ENCODE peak calls at places on chromosome 4, in five cellular contexts. K is cardiac muscle cell, X is RWPE1, G is lower lobe of right lung, S is dorsolateral prefrontal cortex. B is an unnamed sample.

GRCh38 chr4:114997596-114997995 is 115.8 kb downstream of the NDST4 start:
- DNase-seq in K (no peak), X (peak), G (no peak), S (no peak), B (no peak)

GRCh38 chr4:17058506-17058905 is 160.1 kb upstream of the LDB2 start:
- DNase-seq in K (no peak), X (no peak), G (no peak), S (peak), B (no peak)

GRCh38 chr4:169815606-169816005 is 57.9 kb upstream of the HPF1 start:
- DNase-seq in K (no peak), X (peak), G (no peak), S (no peak), B (no peak)

GRCh38 chr4:163448541-163449203 is 24.9 kb downstream of the TKTL2 start:
- DNase-seq in K (peak), X (peak), G (no peak), S (no peak), B (no peak)

GRCh38 chr4:168304744-168305459 is 13.7 kb downstream of the DDX60 start:
- DNase-seq in K (no peak), X (peak), G (no peak), S (no peak), B (no peak)

GRCh38 chr4:118221193-118221800 is 131.5 kb downstream of the PRSS12 start:
- DNase-seq in K (no peak), X (no peak), G (no peak), S (no peak), B (no peak)

GRCh38 chr4:23981328-23981727 is 91.5 kb upstream of the PPARGC1A start:
- DNase-seq in K (no peak), X (no peak), G (no peak), S (no peak), B (no peak)

GRCh38 chr4:145098675-145099037 is 545 bp downstream of the ABCE1 start:
- DNase-seq in K (peak), X (peak), G (no peak), S (no peak), B (peak)

GRCh38 chr4:146585761-146586333 is 52.8 kb upstream of the POU4F2 start:
- DNase-seq in K (no peak), X (no peak), G (no peak), S (no peak), B (no peak)

GRCh38 chr4:3660928-3661515 is 105.2 kb upstream of the ADRA2C start:
- DNase-seq in K (no peak), X (no peak), G (no peak), S (no peak), B (no peak)

GRCh38 chr4:105957680-105958079 is 62.4 kb downstream of the NPNT start:
- DNase-seq in K (no peak), X (no peak), G (no peak), S (no peak), B (no peak)

GRCh38 chr4:37793562-37793961 is 32.9 kb upstream of the PGM2 start:
- DNase-seq in K (peak), X (peak), G (no peak), S (no peak), B (no peak)

GRCh38 chr4:151522790-151523332 is 113.9 kb downstream of the FHIP1A start:
- DNase-seq in K (no peak), X (no peak), G (no peak), S (no peak), B (no peak)

GRCh38 chr4:6640292-6641163 is at the start of gene MRFAP1:
- DNase-seq in K (peak), X (peak), G (peak), S (peak), B (peak)

GRCh38 chr4:48963042-48963679 is 22.9 kb upstream of the CWH43 start:
- DNase-seq in K (peak), X (peak), G (peak), S (peak), B (no peak)

GRCh38 chr4:28890949-28891348 is 1829.2 kb upstream of the PCDH7 start:
- DNase-seq in K (no peak), X (no peak), G (no peak), S (no peak), B (no peak)

GRCh38 chr4:32985256-32985655 is 2265.1 kb downstream of the PCDH7 start:
- DNase-seq in K (no peak), X (no peak), G (no peak), S (no peak), B (no peak)

GRCh38 chr4:168857546-168858314 is 152.3 kb downstream of the CBR4 start:
- DNase-seq in K (no peak), X (no peak), G (no peak), S (no peak), B (no peak)

GRCh38 chr4:177371452-177371851 is 61.8 kb downstream of the NEIL3 start:
- DNase-seq in K (no peak), X (no peak), G (no peak), S (no peak), B (no peak)

GRCh38 chr4:162461952-162462351 is 298.2 kb upstream of the FSTL5 start:
- DNase-seq in K (no peak), X (no peak), G (no peak), S (no peak), B (no peak)

GRCh38 chr4:5751073-5751917 is 40.3 kb downstream of the EVC start:
- DNase-seq in K (no peak), X (no peak), G (no peak), S (no peak), B (no peak)

GRCh38 chr4:138686078-138686477 is 329.5 kb upstream of the NOCT start:
- DNase-seq in K (no peak), X (no peak), G (no peak), S (no peak), B (no peak)

GRCh38 chr4:144787365-144788263 is 141.7 kb downstream of the HHIP start:
- DNase-seq in K (peak), X (peak), G (no peak), S (no peak), B (no peak)

GRCh38 chr4:119026662-119027444 is 108.8 kb upstream of the MYOZ2 start:
- DNase-seq in K (no peak), X (no peak), G (no peak), S (no peak), B (no peak)

GRCh38 chr4:84597450-84597849 is 14.5 kb downstream of the CDS1 start:
- DNase-seq in K (no peak), X (peak), G (no peak), S (no peak), B (no peak)

DNA sequence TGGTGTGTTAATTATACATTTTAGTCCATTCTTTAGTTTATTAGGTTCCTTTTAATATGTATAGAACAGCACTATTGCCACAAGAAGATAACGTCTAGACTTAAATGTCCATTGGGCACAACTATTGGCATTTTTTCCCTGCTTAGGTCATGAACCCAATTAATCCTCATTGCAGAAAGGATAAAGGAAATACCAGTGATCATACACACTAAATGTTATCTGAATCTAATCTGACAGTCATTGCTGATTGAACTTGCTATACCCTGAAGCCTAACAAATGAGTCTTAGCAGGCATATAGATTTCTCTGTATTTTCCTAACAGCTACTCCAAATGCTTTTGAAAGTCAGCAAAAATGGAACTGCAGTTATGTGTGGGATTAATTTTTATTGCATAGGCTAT is 2250.0 kb upstream of the AGA start:
- DNase-seq in K (no peak), X (no peak), G (no peak), S (no peak), B (no peak)
- H3K27ac ChIP-seq in K (no peak), X (no peak), G (no peak), S (no peak), B (no peak)

DNA sequence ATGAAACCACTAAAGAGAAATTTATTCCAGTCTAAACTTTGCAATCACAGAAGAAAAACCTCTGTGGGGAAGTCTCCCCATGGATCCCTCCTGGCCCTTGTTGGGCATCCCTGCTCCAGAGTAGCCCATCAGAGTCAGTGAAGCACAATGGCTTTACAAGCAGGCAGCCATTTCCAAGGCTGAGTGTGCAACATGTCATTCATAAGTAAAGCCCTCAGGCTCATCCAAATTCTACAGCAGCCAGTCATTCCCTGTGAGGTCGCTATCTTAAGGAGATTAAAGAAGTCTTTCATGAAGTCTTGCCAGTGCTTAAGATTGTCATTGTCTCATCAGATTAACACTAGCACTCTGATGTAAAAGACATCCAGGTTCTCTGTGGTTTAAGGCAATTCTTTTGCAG is 17.0 kb upstream of the MAPK10 start:
- DNase-seq in K (no peak), X (no peak), G (no peak), S (no peak), B (no peak)
- H3K27ac ChIP-seq in K (no peak), X (no peak), G (no peak), S (no peak), B (no peak)

GRCh38 chr4:83208776-83209365 is 75.7 kb downstream of the COQ2 start:
- DNase-seq in K (no peak), X (no peak), G (no peak), S (no peak), B (no peak)
- H3K27ac ChIP-seq in K (no peak), X (no peak), G (peak), S (no peak), B (no peak)

DNA sequence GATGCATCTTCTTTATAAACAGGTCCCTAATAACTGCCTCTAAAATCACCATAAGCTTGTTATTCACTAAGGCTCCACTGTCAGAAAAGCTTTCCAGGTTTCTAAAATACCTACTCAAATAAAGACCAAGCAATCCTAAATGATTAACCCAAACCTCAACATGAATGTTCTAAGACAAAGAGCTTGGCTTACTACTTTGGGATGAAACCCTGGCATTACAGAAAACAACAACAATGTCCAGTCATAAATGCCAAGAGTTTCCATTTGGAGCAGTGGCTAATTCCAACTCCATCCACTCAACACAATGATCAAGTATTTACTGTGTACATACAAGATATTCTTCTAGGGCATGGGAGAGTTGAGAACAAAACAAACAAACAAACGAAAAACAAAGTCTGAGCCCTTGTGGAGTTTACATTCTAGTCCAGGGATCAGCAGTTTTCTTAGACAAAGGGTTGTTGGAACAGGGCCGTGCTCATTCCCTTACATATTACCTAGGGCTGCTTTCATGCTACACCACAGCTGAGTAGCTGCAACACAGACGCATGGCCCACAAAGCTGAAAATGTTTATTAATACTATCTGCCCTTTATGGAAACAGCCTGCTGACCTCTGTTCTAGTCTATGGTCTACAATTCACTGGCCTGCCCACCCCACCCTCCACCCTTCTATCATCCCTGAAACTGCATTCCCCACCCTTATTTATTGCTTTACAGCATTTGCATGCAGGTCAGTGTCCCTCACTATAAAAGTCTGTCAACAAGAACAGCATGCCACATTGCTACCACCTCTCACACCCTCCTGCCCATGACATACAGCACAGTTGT is 23.7 kb downstream of the ABCG2 start:
- DNase-seq in K (no peak), X (no peak), G (no peak), S (no peak), B (no peak)
- H3K27ac ChIP-seq in K (no peak), X (no peak), G (no peak), S (no peak), B (no peak)

GRCh38 chr4:81467672-81467964 is 4.1 kb downstream of the RASGEF1B start:
- DNase-seq in K (no peak), X (no peak), G (no peak), S (no peak), B (no peak)

GRCh38 chr4:81470456-81471327 is 1.0 kb downstream of the RASGEF1B start:
- DNase-seq in K (peak), X (no peak), G (peak), S (peak), B (peak)

GRCh38 chr4:81468685-81469084 is 3.0 kb downstream of the RASGEF1B start:
- DNase-seq in K (no peak), X (no peak), G (no peak), S (no peak), B (no peak)

GRCh38 chr4:81471361-81472248 is at the start of gene RASGEF1B:
- DNase-seq in K (peak), X (peak), G (peak), S (peak), B (peak)

GRCh38 chr4:81469774-81470455 is 1.8 kb downstream of the RASGEF1B start:
- DNase-seq in K (no peak), X (no peak), G (no peak), S (no peak), B (no peak)
- H3K27ac ChIP-seq in K (no peak), X (no peak), G (peak), S (no peak), B (peak)

DNA sequence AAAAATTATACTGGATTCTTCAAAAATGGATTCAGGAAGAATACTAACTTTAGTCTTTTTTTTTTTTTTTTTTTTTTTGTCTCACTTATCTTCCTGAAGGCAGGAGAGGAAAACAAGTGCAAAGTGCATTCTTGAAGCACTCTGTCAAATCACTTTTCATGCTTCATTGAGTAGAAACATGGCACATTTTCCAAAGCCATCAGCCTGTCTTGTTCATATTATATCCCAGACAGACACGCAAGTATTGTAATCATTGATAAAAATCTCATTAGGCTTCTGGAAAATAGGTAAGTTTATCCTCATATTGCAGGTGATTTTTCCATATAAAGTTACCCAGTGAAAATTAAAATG is 1.3 kb downstream of the BBS12 start:
- DNase-seq in K (peak), X (no peak), G (no peak), S (no peak), B (no peak)
- H3K27ac ChIP-seq in K (peak), X (peak), G (no peak), S (no peak), B (no peak)

GRCh38 chr4:1207603-1208265 is 35.4 kb upstream of the SPON2 start:
- DNase-seq in K (no peak), X (no peak), G (peak), S (peak), B (peak)

GRCh38 chr4:1210241-1210841 is 38.0 kb upstream of the SPON2 start:
- DNase-seq in K (no peak), X (no peak), G (peak), S (no peak), B (no peak)

GRCh38 chr4:1208266-1208961 is 36.0 kb upstream of the SPON2 start:
- DNase-seq in K (no peak), X (no peak), G (peak), S (no peak), B (no peak)

GRCh38 chr4:1209821-1210220 is 37.4 kb upstream of the SPON2 start:
- DNase-seq in K (peak), X (no peak), G (peak), S (peak), B (peak)

DNA sequence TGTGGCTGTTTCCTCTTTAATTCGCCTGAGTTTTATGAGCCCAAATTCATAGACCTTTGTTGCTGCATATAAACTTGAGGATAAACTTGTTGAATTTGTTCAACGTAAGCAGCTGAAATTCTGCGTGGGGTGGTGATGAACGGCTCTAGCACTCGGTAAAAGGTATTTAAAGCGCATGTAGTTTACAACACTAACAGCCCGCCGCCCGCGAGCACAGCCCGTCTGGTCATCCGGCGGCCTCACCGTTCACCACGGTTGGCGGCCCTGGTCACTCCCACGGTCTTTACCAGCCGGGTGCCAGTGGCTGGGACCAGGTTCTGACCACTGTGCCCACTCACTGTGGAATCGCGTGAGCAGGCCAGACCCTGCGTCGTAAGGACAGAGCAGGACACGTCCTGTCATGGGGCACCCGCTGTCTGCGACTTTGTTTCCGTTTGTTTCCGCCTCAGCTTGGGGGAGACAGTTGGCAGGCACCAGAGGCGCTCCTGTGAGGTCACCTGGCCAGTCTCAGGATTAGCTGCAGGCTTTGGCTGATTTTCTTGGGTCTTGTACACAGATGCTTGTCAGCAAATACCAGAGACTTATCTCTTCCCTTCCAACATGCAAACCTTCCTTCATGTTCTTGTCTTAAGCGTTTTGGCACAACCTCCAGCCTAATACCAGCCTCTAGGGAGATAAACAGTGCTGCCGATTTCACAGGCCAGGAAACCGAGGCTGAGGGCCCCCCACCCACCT is 36.8 kb upstream of the SPON2 start:
- DNase-seq in K (no peak), X (no peak), G (peak), S (no peak), B (no peak)
- H3K27ac ChIP-seq in K (peak), X (peak), G (peak), S (no peak), B (no peak)

GRCh38 chr4:74661427-74662171 is 132.7 kb downstream of the BTC start:
- DNase-seq in K (no peak), X (peak), G (no peak), S (no peak), B (no peak)

GRCh38 chr4:74656596-74656995 is 137.7 kb downstream of the BTC start:
- DNase-seq in K (no peak), X (no peak), G (no peak), S (no peak), B (no peak)

GRCh38 chr4:74658114-74658513 is 136.2 kb downstream of the BTC start:
- DNase-seq in K (no peak), X (no peak), G (no peak), S (no peak), B (no peak)

GRCh38 chr4:74660866-74661265 is 133.5 kb downstream of the BTC start:
- DNase-seq in K (no peak), X (no peak), G (no peak), S (no peak), B (no peak)

GRCh38 chr4:74659576-74660411 is 134.5 kb downstream of the BTC start:
- DNase-seq in K (no peak), X (peak), G (no peak), S (no peak), B (no peak)
- H3K27ac ChIP-seq in K (no peak), X (peak), G (no peak), S (no peak), B (no peak)

DNA sequence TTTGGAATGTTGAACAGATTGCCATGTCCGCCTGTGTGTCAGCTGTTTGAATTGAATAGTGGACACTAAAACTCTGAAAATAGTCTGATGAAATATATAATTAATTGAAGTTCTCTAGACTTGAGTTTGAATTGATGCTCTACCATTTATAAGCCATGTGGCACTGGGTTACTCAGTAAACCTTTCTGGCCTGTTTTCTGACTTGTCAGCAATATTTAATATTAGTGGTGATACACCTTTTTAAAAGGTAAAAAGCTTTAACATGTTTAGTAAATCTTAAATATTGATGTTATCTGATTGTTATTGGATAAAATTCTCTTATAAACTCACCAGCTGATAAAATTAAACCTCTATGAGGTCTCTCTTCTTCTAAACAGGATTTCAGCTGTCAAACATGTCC is 695.4 kb upstream of the HS3ST1 start:
- DNase-seq in K (no peak), X (no peak), G (no peak), S (no peak), B (no peak)
- H3K27ac ChIP-seq in K (no peak), X (no peak), G (no peak), S (no peak), B (no peak)

B was measured in substantia nigra.